ENCODE peak calls at places on chromosomes 4 and X, in seven cellular contexts. L is ovary, E is suprapubic skin, B is transverse colon, K is esophagus muscularis mucosa, Z is stomach, W is HepG2. F is an unnamed sample.

GRCh38 chr4:127540497-127541026 is 92.2 kb upstream of the INTU start:
- DNase-seq in W (no peak), E (no peak), B (no peak), K (no peak), L (no peak), Z (no peak), F (no peak)

GRCh38 chr4:7980036-7980435 is 40.4 kb upstream of the AFAP1 start:
- DNase-seq in K (no peak), E (no peak), Z (no peak), B (no peak), L (no peak), W (no peak), F (no peak)

GRCh38 chrX:68868902-68869800 is 40.3 kb downstream of the EFNB1 start:
- DNase-seq in K (no peak), W (no peak), B (peak; percentile 56), L (no peak), Z (peak; percentile 39), E (no peak), F (no peak)

GRCh38 chrX:131745942-131746489 is 202.1 kb downstream of the OR13H1 start:
- DNase-seq in W (no peak), E (no peak), B (no peak), Z (no peak), K (no peak), L (no peak), F (no peak)

GRCh38 chrX:123860983-123861382 is 1.1 kb downstream of the XIAP start:
- DNase-seq in E (no peak), L (no peak), B (no peak), W (no peak), Z (no peak), K (no peak), F (no peak)

GRCh38 chr4:188015025-188015778 is 19.6 kb downstream of the ZFP42 start:
- DNase-seq in Z (no peak), E (no peak), B (peak; percentile 45), W (no peak), K (no peak), L (no peak), F (no peak)

GRCh38 chrX:73028876-73029275 is 26.1 kb downstream of the PABPC1L2B start:
- DNase-seq in B (no peak), K (no peak), L (no peak), W (no peak), Z (no peak), E (no peak), F (no peak)

GRCh38 chr4:172543249-172543648 is 625.4 kb upstream of the GALNT7 start:
- DNase-seq in E (no peak), Z (no peak), W (no peak), K (no peak), B (no peak), L (no peak), F (no peak)

GRCh38 chr4:161317000-161317399 is 846.8 kb downstream of the FSTL5 start:
- DNase-seq in W (no peak), K (no peak), B (no peak), L (no peak), Z (no peak), E (no peak), F (no peak)

GRCh38 chr4:66766557-66766956 is 778.7 kb downstream of the CENPC start:
- DNase-seq in W (no peak), E (no peak), K (no peak), L (no peak), Z (no peak), B (no peak), F (no peak)

GRCh38 chr4:6913350-6913749 is 3.7 kb downstream of the TBC1D14 start:
- DNase-seq in K (no peak), B (no peak), Z (no peak), L (no peak), W (no peak), E (no peak), F (no peak)

GRCh38 chr4:138007572-138007971 is 234.6 kb downstream of the SLC7A11 start:
- DNase-seq in B (no peak), E (no peak), Z (no peak), L (no peak), K (no peak), W (peak; percentile 3), F (no peak)

GRCh38 chr4:10346023-10346422 is 111.2 kb downstream of the ZNF518B start:
- DNase-seq in W (no peak), Z (no peak), L (no peak), E (no peak), K (no peak), B (no peak), F (no peak)

GRCh38 chr4:25925486-25926201 is 11.6 kb downstream of the SMIM20 start:
- DNase-seq in Z (peak; percentile 42), K (no peak), W (peak; percentile 36), E (no peak), B (peak; percentile 33), L (no peak), F (peak; percentile 35)

GRCh38 chr4:47145630-47146029 is 114.3 kb downstream of the GABRB1 start:
- DNase-seq in K (no peak), L (no peak), B (no peak), W (peak; percentile 1), Z (no peak), E (no peak), F (no peak)

GRCh38 chr4:98181815-98182214 is 38.5 kb upstream of the STPG2 start:
- DNase-seq in K (no peak), L (no peak), B (no peak), E (no peak), Z (no peak), W (no peak), F (no peak)

GRCh38 chr4:25062098-25062497 is 31.4 kb upstream of the LGI2 start:
- DNase-seq in E (no peak), W (no peak), B (no peak), Z (no peak), K (no peak), L (no peak), F (no peak)

GRCh38 chrX:143306991-143307965 is 210.0 kb downstream of the SPANXN3 start:
- DNase-seq in Z (no peak), L (no peak), K (no peak), W (no peak), E (no peak), B (peak; percentile 60), F (no peak)

GRCh38 chr4:78656968-78657445 is 105.4 kb downstream of the ANXA3 start:
- DNase-seq in B (no peak), Z (no peak), L (no peak), E (no peak), K (peak; percentile 62), W (no peak), F (no peak)

DNA sequence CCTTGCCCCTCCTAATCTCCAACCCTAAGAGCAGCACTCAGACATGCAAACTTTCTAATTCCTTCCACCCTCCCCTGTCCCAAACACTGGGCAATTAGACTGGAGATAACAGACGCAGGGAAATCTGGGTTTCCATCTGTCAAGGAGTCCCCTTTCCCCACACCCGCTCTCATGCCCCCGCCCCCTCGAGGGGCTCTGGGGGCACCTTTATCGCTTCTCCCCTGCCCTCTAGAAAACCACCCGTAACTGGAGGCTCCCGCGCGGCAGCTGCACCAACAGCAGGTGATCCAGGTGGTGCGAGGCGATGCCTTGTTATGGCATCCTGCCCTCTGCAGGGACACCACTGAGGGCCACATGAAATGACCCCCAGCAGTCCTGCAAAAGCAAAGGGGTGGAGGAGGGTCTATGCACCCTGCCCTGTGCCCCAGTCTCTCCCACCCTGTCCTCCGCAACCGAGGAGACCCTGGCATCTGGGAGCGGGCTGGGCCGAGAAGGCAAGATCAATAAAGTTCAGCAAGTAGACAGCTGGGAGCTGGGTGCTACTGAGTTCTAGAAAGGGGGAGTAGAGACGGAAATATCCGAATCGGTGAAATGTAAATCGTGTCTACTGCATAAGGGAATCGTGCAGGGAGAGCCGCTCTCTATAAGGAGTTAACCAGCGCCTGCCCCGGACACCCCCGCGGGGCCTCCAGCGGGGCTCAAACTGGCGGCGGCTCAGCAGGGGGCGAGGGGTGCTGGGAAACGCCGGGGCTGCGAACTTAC is 1.6 kb downstream of the KCTD8 start:
- DNase-seq in K (no peak), Z (peak; percentile 33), E (no peak), L (no peak), W (no peak), B (no peak), F (no peak)
- H3K27ac ChIP-seq in K (peak overlapping the region; percentile 94), Z (peak overlapping the region; percentile 77), E (no peak overlapping the region), L (peak overlapping the region; percentile 47), W (no peak overlapping the region), B (peak overlapping the region; percentile 85), F (no peak overlapping the region)

GRCh38 chr4:40967550-40967949 is 217.8 kb downstream of the NSUN7 start:
- DNase-seq in B (no peak), W (no peak), K (peak; percentile 86), Z (no peak), L (no peak), E (no peak), F (no peak)

GRCh38 chr4:40972722-40973121 is 223.0 kb downstream of the NSUN7 start:
- DNase-seq in L (no peak), B (no peak), Z (no peak), E (no peak), K (no peak), W (no peak), F (no peak)

GRCh38 chr4:40963912-40964478 is 214.2 kb downstream of the NSUN7 start:
- DNase-seq in K (no peak), W (no peak), L (no peak), B (no peak), Z (no peak), E (no peak), F (no peak)

GRCh38 chr4:40971346-40971745 is 221.6 kb downstream of the NSUN7 start:
- DNase-seq in K (no peak), W (no peak), Z (no peak), B (no peak), L (no peak), E (no peak), F (no peak)

DNA sequence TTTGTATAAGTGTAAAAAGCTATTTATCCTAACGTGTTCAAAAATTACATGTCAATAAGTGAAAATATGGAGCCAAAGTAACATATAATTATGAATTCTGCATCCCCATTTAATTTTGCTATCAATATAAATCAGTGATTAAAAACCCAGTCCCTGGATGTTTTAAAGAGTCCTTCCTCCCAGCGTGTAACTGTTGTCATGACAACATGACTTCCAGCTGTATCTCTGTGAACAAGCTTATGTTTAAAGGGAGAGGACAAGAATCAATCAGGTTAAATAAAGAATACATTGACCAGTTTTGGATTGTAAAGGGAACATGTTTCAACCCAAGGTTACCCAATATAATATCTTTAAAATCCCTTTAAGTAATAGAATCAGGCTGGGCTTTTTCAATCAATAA is 219.7 kb downstream of the NSUN7 start:
- DNase-seq in E (no peak), W (no peak), Z (no peak), K (peak; percentile 14), B (no peak), L (no peak), F (no peak)
- TF ChIP-seq EP300 in E (no peak), W (no peak), Z (no peak), K (no peak), B (no peak), L (no peak), F (no peak)

DNA sequence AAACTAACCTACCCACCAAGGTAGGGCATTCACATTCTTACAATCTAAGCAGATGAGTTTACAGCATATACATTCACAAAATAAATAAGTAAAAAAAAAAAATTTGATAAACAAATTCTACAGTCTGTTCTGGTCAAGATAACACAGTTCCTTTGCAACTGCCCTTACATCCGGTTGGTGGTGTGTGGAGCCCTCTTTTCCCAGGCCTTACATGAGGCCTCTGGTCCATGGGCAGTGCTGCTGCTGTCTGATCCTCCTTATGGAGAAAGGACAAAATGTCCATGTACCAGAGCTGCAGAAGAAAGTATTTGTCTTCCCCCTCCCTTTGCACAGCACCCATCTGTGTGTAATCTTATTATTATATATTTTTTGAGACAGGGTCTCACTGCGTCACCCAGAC is 2.2 kb upstream of the SEPTIN11 start:
- DNase-seq in K (no peak), L (no peak), E (no peak), Z (no peak), W (no peak), B (no peak), F (no peak)
- H3K27ac ChIP-seq in K (no peak overlapping the region), L (no peak overlapping the region), E (no peak overlapping the region), Z (no peak overlapping the region), W (no peak overlapping the region), B (no peak overlapping the region), F (no peak overlapping the region)

GRCh38 chr4:106369456-106370060 is 980 bp upstream of the GIMD1 start:
- DNase-seq in E (no peak), K (no peak), B (no peak), L (no peak), W (peak; percentile 42), Z (no peak), F (peak; percentile 57)
- TF ChIP-seq EP300 in E (no peak), K (no peak), B (no peak), L (no peak), W (no peak), Z (no peak), F (no peak)